ENCODE peak calls at places on chromosome 15, in seven cellular contexts. Y is IMR-90; X is ovary; D is CD8-positive, alpha-beta T cell; E is AG04450; I is OCI-LY7; T is heart left ventricle. P is an unnamed sample. For H3K9me3, the result is how much of the 10 kb centered on the place peaks cover.

GRCh38 chr15:93362821-93363220 is 273.8 kb upstream of the RGMA start:
- DNase-seq in Y (no peak), X (peak), D (no peak), E (no peak), I (no peak), T (no peak), P (no peak)

GRCh38 chr15:57861039-57861638 is 154.6 kb downstream of the POLR2M start:
- DNase-seq in Y (peak), X (no peak), D (no peak), E (peak), I (peak), T (peak), P (peak)

GRCh38 chr15:24971772-24972171 is 17.0 kb downstream of the SNRPN start:
- DNase-seq in Y (no peak), X (no peak), D (no peak), E (no peak), I (no peak), T (no peak), P (no peak)

GRCh38 chr15:60932051-60932915 is 296.8 kb downstream of the RORA start:
- DNase-seq in Y (peak), X (no peak), D (peak), E (no peak), I (no peak), T (no peak), P (no peak)

GRCh38 chr15:47824185-47824584 is 106.9 kb downstream of the SEMA6D start:
- DNase-seq in Y (no peak), X (no peak), D (no peak), E (no peak), I (no peak), T (no peak), P (no peak)

GRCh38 chr15:65632780-65633384 is 11.1 kb downstream of the SLC24A1 start:
- DNase-seq in Y (peak), X (no peak), D (no peak), E (peak), I (no peak), T (no peak), P (no peak)

GRCh38 chr15:68536331-68537095 is 42.3 kb upstream of the CORO2B start:
- DNase-seq in Y (peak), X (no peak), D (no peak), E (peak), I (no peak), T (no peak), P (no peak)

GRCh38 chr15:72170691-72171090 is 26.9 kb downstream of the GRAMD2A start:
- DNase-seq in Y (no peak), X (no peak), D (no peak), E (no peak), I (no peak), T (no peak), P (no peak)

GRCh38 chr15:59200560-59200959 is 6.1 kb upstream of the LDHAL6B start:
- DNase-seq in Y (peak), X (no peak), D (no peak), E (no peak), I (no peak), T (no peak), P (no peak)

GRCh38 chr15:93179704-93180103 is 90.7 kb upstream of the RGMA start:
- DNase-seq in Y (no peak), X (no peak), D (no peak), E (no peak), I (no peak), T (no peak), P (no peak)

GRCh38 chr15:51861557-51862350 is 32.3 kb downstream of the TMOD3 start:
- DNase-seq in Y (no peak), X (no peak), D (peak), E (no peak), I (no peak), T (no peak), P (no peak)

GRCh38 chr15:62209821-62210220 is 44.7 kb upstream of the C2CD4B start:
- DNase-seq in Y (no peak), X (no peak), D (no peak), E (no peak), I (no peak), T (no peak), P (no peak)

GRCh38 chr15:33754242-33754641 is 214.1 kb upstream of the CHRM5 start:
- DNase-seq in Y (no peak), X (no peak), D (no peak), E (no peak), I (no peak), T (no peak), P (no peak)

GRCh38 chr15:71139264-71139663 is 24.0 kb downstream of the THSD4 start:
- DNase-seq in Y (no peak), X (no peak), D (no peak), E (no peak), I (no peak), T (no peak), P (no peak)

GRCh38 chr15:88790486-88790885 is 12.8 kb upstream of the ACAN start:
- DNase-seq in Y (no peak), X (no peak), D (no peak), E (no peak), I (no peak), T (no peak), P (no peak)

GRCh38 chr15:78915341-78916087 is 29.3 kb downstream of the CTSH start:
- DNase-seq in Y (no peak), X (no peak), D (no peak), E (no peak), I (no peak), T (peak), P (no peak)

GRCh38 chr15:58302832-58303231 is 129.0 kb upstream of the LIPC start:
- DNase-seq in Y (peak), X (no peak), D (no peak), E (no peak), I (no peak), T (no peak), P (no peak)

GRCh38 chr15:71129660-71130059 is 14.4 kb downstream of the THSD4 start:
- DNase-seq in Y (no peak), X (no peak), D (no peak), E (no peak), I (no peak), T (no peak), P (no peak)

GRCh38 chr15:36775209-36775608 is 195.8 kb downstream of the CDIN1 start:
- DNase-seq in Y (no peak), X (no peak), D (no peak), E (no peak), I (no peak), T (no peak), P (no peak)

GRCh38 chr15:59158701-59159034 is 48.0 kb upstream of the LDHAL6B start:
- DNase-seq in Y (no peak), X (no peak), D (no peak), E (no peak), I (no peak), T (no peak), P (no peak)

GRCh38 chr15:42046597-42046996 is 25.8 kb upstream of the PLA2G4E start:
- DNase-seq in Y (no peak), X (no peak), D (no peak), E (no peak), I (no peak), T (no peak), P (no peak)

GRCh38 chr15:60444289-60444912 is 34.5 kb downstream of the ICE2 start:
- DNase-seq in Y (peak), X (no peak), D (no peak), E (no peak), I (no peak), T (no peak), P (no peak)

GRCh38 chr15:43007551-43007950 is 87.0 kb upstream of the TTBK2 start:
- DNase-seq in Y (no peak), X (no peak), D (no peak), E (no peak), I (no peak), T (no peak), P (no peak)

GRCh38 chr15:79115461-79115860 is 24.9 kb upstream of the RASGRF1 start:
- DNase-seq in Y (no peak), X (no peak), D (no peak), E (no peak), I (no peak), T (no peak), P (no peak)

GRCh38 chr15:69652906-69653305 is 200.3 kb downstream of the RPLP1 start:
- DNase-seq in Y (no peak), X (no peak), D (no peak), E (no peak), I (no peak), T (no peak), P (no peak)

GRCh38 chr15:58019503-58020376 is 45.8 kb downstream of the ALDH1A2 start:
- DNase-seq in Y (peak), X (no peak), D (no peak), E (no peak), I (no peak), T (no peak), P (no peak)

GRCh38 chr15:70504305-70504951 is 258.9 kb downstream of the UACA start:
- DNase-seq in Y (peak), X (peak), D (no peak), E (no peak), I (peak), T (peak), P (no peak)

GRCh38 chr15:42359249-42359648 is at the start of gene CAPN3:
- DNase-seq in Y (no peak), X (no peak), D (no peak), E (no peak), I (no peak), T (no peak), P (no peak)

GRCh38 chr15:26972636-26973035 is 1.7 kb downstream of the GABRG3 start:
- DNase-seq in Y (no peak), X (no peak), D (no peak), E (no peak), I (no peak), T (no peak), P (no peak)

GRCh38 chr15:87887177-87887576 is 369.4 kb downstream of the NTRK3 start:
- DNase-seq in Y (no peak), X (no peak), D (no peak), E (no peak), I (no peak), T (no peak), P (no peak)

GRCh38 chr15:37581866-37582532 is 352.4 kb upstream of the TMCO5A start:
- DNase-seq in Y (no peak), X (no peak), D (no peak), E (no peak), I (no peak), T (no peak), P (no peak)

GRCh38 chr15:46946953-46947352 is 770.4 kb upstream of the SEMA6D start:
- DNase-seq in Y (no peak), X (no peak), D (no peak), E (no peak), I (no peak), T (no peak), P (no peak)

GRCh38 chr15:92541197-92542190 is 114.1 kb downstream of the FAM174B start:
- DNase-seq in Y (no peak), X (no peak), D (no peak), E (no peak), I (no peak), T (no peak), P (no peak)

GRCh38 chr15:58988011-58988785 is 735 bp downstream of the RNF111 start:
- DNase-seq in Y (peak), X (peak), D (peak), E (no peak), I (peak), T (peak), P (no peak)

GRCh38 chr15:75232826-75233503 is 25.2 kb upstream of the GOLGA6C start:
- DNase-seq in Y (no peak), X (no peak), D (no peak), E (no peak), I (no peak), T (no peak), P (no peak)

GRCh38 chr15:68503791-68504720 is 72.1 kb upstream of the ITGA11 start:
- DNase-seq in Y (peak), X (no peak), D (no peak), E (no peak), I (no peak), T (peak), P (no peak)

GRCh38 chr15:58501636-58502178 is 69.9 kb downstream of the LIPC start:
- DNase-seq in Y (no peak), X (no peak), D (no peak), E (no peak), I (no peak), T (no peak), P (no peak)

GRCh38 chr15:38620851-38621594 is 56.4 kb upstream of the RASGRP1 start:
- DNase-seq in Y (no peak), X (no peak), D (no peak), E (no peak), I (no peak), T (no peak), P (no peak)

GRCh38 chr15:38618242-38618925 is 53.8 kb upstream of the RASGRP1 start:
- DNase-seq in Y (no peak), X (no peak), D (no peak), E (no peak), I (no peak), T (no peak), P (no peak)

GRCh38 chr15:38617831-38618230 is 53.2 kb upstream of the RASGRP1 start:
- DNase-seq in Y (no peak), X (no peak), D (no peak), E (no peak), I (no peak), T (no peak), P (no peak)

GRCh38 chr15:38622317-38622716 is 57.7 kb upstream of the RASGRP1 start:
- DNase-seq in Y (no peak), X (no peak), D (no peak), E (no peak), I (no peak), T (no peak), P (no peak)

GRCh38 chr15:38620108-38620507 is 55.5 kb upstream of the RASGRP1 start:
- DNase-seq in Y (no peak), X (no peak), D (no peak), E (no peak), I (no peak), T (no peak), P (no peak)
- H3K4me3 ChIP-seq in Y (no peak), X (no peak), D (no peak), E (no peak), I (no peak), T (no peak), P (no peak)

GRCh38 chr15:74222705-74223104 is 13.4 kb upstream of the CCDC33 start:
- DNase-seq in Y (no peak), X (no peak), D (no peak), E (no peak), I (no peak), T (no peak), P (no peak)
- H3K27ac ChIP-seq in Y (no peak), X (no peak), D (no peak), E (no peak), I (no peak), T (no peak), P (no peak)

DNA sequence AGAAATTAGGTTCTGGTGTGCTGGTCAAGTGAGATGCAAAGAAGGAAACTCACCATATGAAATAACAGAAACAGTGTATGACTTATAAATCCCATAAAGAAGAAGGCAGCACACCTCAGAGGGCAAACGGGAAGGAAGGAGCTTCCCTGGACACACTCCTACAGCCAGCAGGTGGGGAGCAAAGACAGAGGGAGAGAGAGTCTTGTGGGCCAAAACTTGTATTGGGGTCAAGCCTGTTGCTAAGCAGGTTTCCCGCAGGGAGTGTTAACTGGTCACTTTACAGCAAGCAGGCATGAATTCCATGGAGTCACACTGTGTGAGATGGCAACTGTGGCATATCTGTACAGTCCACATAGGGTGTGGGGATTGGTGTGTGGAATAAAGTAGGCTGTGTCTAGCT is 222.9 kb upstream of the NDN start:
- DNase-seq in Y (no peak), X (no peak), D (no peak), E (no peak), I (no peak), T (no peak), P (no peak)
- H3K9me3 ChIP-seq in Y (under half), X (under half), D (under half), E (under half), I (under half), T (under half), P (under half)

GRCh38 chr15:101242999-101243336 is 8.9 kb downstream of the CHSY1 start:
- DNase-seq in Y (no peak), X (no peak), D (no peak), E (no peak), I (no peak), T (no peak), P (no peak)
- H3K4me3 ChIP-seq in Y (no peak), X (no peak), D (peak), E (no peak), I (peak), T (no peak), P (no peak)

P was measured in iPS DF 6.9.